ENCODE peak calls at places on chromosomes 13 and 19, in six cellular contexts. Y, N, P, K, D and C are unnamed samples.
A peak's percentile ranks its signal among the peaks of the same experiment; 100 is the strongest.

GRCh38 chr19:3509566-3509989 is 3.5 kb downstream of the FZR1 start:
- DNase-seq in P (no peak), Y (no peak), K (no peak), D (no peak), N (no peak), C (no peak)

GRCh38 chr13:34207334-34207733 is 389.4 kb downstream of the RFC3 start:
- DNase-seq in Y (peak; percentile 32), K (no peak), D (no peak), N (no peak), P (no peak), C (no peak)

GRCh38 chr13:21427741-21428140 is 31.4 kb downstream of the ZDHHC20 start:
- DNase-seq in P (no peak), N (no peak), Y (no peak), K (no peak), D (no peak), C (peak; percentile 20)

GRCh38 chr13:98142427-98143156 is at the start of gene FARP1:
- DNase-seq in K (peak; percentile 95), P (peak; percentile 62), N (no peak), Y (peak; percentile 48), D (peak; percentile 66), C (no peak)

GRCh38 chr19:45882652-45883585 is 3.0 kb downstream of the IRF2BP1 start:
- DNase-seq in P (peak; percentile 93), K (peak; percentile 96), D (peak; percentile 75), Y (peak; percentile 95), N (no peak), C (peak; percentile 70)

GRCh38 chr19:46471116-46471733 is at the start of gene PNMA8A:
- DNase-seq in Y (peak; percentile 65), K (peak; percentile 97), P (no peak), D (peak; percentile 92), N (peak; percentile 74), C (no peak)

GRCh38 chr19:53898166-53898565 is 10.9 kb upstream of the CACNG7 start:
- DNase-seq in D (no peak), Y (no peak), P (no peak), K (no peak), N (no peak), C (no peak)

GRCh38 chr13:110412132-110412912 is 105.2 kb downstream of the COL4A2 start:
- DNase-seq in D (peak; percentile 74), K (peak; percentile 84), N (peak; percentile 47), Y (peak; percentile 91), P (peak; percentile 49), C (peak; percentile 40)

GRCh38 chr13:109088101-109088500 is 458.7 kb downstream of the MYO16 start:
- DNase-seq in N (no peak), P (no peak), Y (no peak), D (no peak), K (no peak), C (no peak)

GRCh38 chr13:71477735-71478134 is 389.3 kb downstream of the DACH1 start:
- DNase-seq in Y (no peak), P (no peak), N (no peak), K (no peak), D (no peak), C (no peak)

GRCh38 chr19:42455621-42456081 is 12.9 kb upstream of the CXCL17 start:
- DNase-seq in N (no peak), P (no peak), K (no peak), Y (peak; percentile 70), D (no peak), C (no peak)

GRCh38 chr19:53076984-53077383 is 26.2 kb downstream of the ZNF160 start:
- DNase-seq in K (peak; percentile 72), D (no peak), Y (no peak), N (peak; percentile 79), P (peak; percentile 14), C (no peak)

GRCh38 chr19:2856457-2857055 is 10.6 kb upstream of the ZNF556 start:
- DNase-seq in Y (no peak), N (no peak), P (no peak), D (no peak), K (no peak), C (peak; percentile 49)

GRCh38 chr19:35904312-35905068 is 2.2 kb downstream of the HCST start:
- DNase-seq in Y (no peak), N (no peak), D (no peak), K (no peak), P (no peak), C (no peak)

GRCh38 chr13:110347535-110348308 is 40.6 kb downstream of the COL4A2 start:
- DNase-seq in K (no peak), D (no peak), P (peak; percentile 7), Y (peak; percentile 53), N (no peak), C (no peak)

GRCh38 chr19:40671404-40671803 is 19.0 kb downstream of the NUMBL start:
- DNase-seq in D (no peak), P (no peak), N (no peak), K (no peak), Y (no peak), C (no peak)

GRCh38 chr19:46985532-46986415 is 33.9 kb upstream of the NPAS1 start:
- DNase-seq in P (peak; percentile 23), D (no peak), N (no peak), K (no peak), Y (no peak), C (no peak)

GRCh38 chr13:106534844-106535551 is 464 bp downstream of the EFNB2 start:
- DNase-seq in Y (peak; percentile 17), D (no peak), P (no peak), N (no peak), K (no peak), C (no peak)

GRCh38 chr19:55206664-55207500 is 2.4 kb downstream of the PTPRH start:
- DNase-seq in Y (peak; percentile 100), N (no peak), D (peak; percentile 97), P (peak; percentile 93), K (peak; percentile 96), C (no peak)

GRCh38 chr13:43269037-43269476 is 245.7 kb downstream of the DNAJC15 start:
- DNase-seq in D (no peak), N (no peak), Y (peak; percentile 34), K (no peak), P (peak; percentile 72), C (no peak)

GRCh38 chr13:75505966-75506365 is 24.0 kb upstream of the TBC1D4 start:
- DNase-seq in K (no peak), D (peak; percentile 6), P (no peak), N (no peak), Y (no peak), C (no peak)

GRCh38 chr19:44002212-44002565 is 568 bp upstream of the ZNF230 start:
- DNase-seq in P (no peak), D (peak; percentile 11), Y (peak; percentile 8), K (no peak), N (no peak), C (no peak)

GRCh38 chr19:44002566-44003460 is at the start of gene ZNF230:
- DNase-seq in P (peak; percentile 96), Y (peak; percentile 97), D (peak; percentile 86), K (peak; percentile 81), N (peak; percentile 67), C (peak; percentile 89)

GRCh38 chr19:44007473-44007872 is 4.7 kb downstream of the ZNF230 start:
- DNase-seq in D (no peak), Y (no peak), N (no peak), P (no peak), K (no peak), C (no peak)

GRCh38 chr19:44003461-44004134 is 841 bp downstream of the ZNF230 start:
- DNase-seq in K (no peak), P (peak; percentile 8), N (no peak), D (peak; percentile 18), Y (peak; percentile 37), C (no peak)

DNA sequence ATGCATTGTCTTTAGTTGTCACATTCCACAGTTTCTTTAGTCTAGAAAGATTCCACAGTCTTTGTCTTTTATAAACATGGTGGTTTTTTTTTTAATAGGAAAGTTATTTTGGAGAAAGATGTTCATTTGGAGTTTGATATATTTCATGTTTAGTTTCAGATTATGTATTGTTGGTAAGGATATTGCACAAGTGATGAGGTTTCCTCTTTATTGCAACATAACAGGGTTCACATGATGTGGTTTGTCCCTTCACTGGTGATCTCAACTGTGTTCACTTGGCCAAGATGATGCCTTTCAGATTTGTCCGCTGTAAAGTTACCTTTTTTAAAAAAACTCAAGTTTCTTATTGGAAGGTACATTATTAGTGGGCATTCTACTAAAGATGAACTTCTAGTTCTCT is 3.2 kb downstream of the ZNF230 start:
- DNase-seq in K (no peak), N (no peak), D (no peak), Y (no peak), P (no peak), C (no peak)
- TF ChIP-seq MAX in K (no peak), N (no peak), D (no peak), Y (no peak), P (no peak), C (no peak)

GRCh38 chr19:14114854-14115253 is 2.7 kb downstream of the PRKACA start:
- DNase-seq in N (no peak), K (peak; percentile 60), P (no peak), Y (peak; percentile 48), D (peak; percentile 41), C (no peak)
- TF ChIP-seq RFX5 in N (no peak), K (no peak), P (no peak), Y (no peak), D (no peak), C (no peak)

GRCh38 chr19:30696514-30696913 is 324.3 kb downstream of the ZNF536 start:
- DNase-seq in P (no peak), K (peak; percentile 52), Y (peak; percentile 87), N (peak; percentile 65), D (peak; percentile 59), C (no peak)

GRCh38 chr19:30701178-30701577 is 329.0 kb downstream of the ZNF536 start:
- DNase-seq in K (no peak), N (no peak), D (no peak), Y (no peak), P (no peak), C (no peak)

GRCh38 chr19:30703645-30704044 is 331.5 kb downstream of the ZNF536 start:
- DNase-seq in Y (no peak), K (no peak), P (no peak), D (no peak), N (no peak), C (no peak)

GRCh38 chr19:30695171-30695875 is 323.1 kb downstream of the ZNF536 start:
- DNase-seq in P (no peak), Y (no peak), K (no peak), D (no peak), N (no peak), C (no peak)

GRCh38 chr19:30699871-30700280 is 327.7 kb downstream of the ZNF536 start:
- DNase-seq in K (no peak), P (no peak), Y (no peak), N (no peak), D (no peak), C (no peak)
- TF ChIP-seq MAX in K (no peak), P (no peak), Y (no peak), N (no peak), D (no peak), C (no peak)

DNA sequence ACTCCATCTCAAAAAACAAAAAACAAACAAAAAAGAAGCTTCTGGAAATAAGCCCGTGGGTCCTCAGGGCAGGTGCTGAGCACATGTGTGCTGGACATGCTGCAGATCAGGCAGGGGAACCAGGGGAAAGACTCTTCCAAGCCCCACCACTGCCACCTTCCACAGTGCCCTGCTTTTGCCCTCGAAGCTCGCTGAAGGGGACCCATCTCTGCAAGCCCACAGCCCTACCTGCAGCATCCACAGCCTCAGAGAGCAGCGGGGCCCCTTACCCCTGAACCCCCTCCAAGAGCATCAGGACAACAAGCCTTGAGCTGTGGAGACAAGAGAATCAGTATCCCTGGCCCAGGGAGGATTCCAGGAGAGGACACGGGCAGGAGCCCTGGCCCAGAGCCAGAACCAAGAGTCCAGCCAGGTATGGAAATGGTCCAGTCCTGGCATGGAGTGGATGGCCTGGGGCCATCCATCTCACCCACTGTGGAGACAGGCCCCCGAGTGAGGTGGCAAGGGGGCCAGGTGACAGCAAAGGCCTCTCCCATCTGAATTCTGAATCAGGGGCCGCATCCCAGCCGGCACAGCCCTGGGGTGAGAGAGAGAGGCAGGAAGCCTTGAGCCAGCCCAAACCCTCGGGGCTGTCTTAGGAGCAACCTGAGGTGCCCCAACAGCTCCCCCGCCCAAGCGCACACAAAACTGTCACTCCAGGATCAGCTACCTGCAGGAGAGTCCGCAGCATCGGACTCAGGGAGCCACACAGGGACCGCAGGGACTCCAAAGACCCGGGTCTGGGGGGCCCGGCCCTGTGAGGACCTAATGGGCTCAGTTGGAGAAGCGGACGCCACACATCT is 51.8 kb upstream of the TPM4 start:
- DNase-seq in N (no peak), D (no peak), P (no peak), K (peak; percentile 9), Y (no peak), C (no peak)
- TF ChIP-seq RFX5 in N (no peak), D (no peak), P (no peak), K (no peak), Y (no peak), C (no peak)